ENCODE peak calls at places on chromosome 21, in seven cellular contexts. One of them, this sample, is unnamed. For H3K4me1 and H3K36me3, the result is how much of the 10 kb centered on the place peaks cover.

GRCh38 chr21:17003221-17003620 is 509.6 kb upstream of the CXADR start:
- DNase-seq in heart left ventricle: no peak
- DNase-seq in GM23248: peak
- DNase-seq in H1: no peak
- DNase-seq in CD4-positive, CD25-positive, alpha-beta regulatory T cell: no peak
- DNase-seq in HAP-1: no peak
- DNase-seq in aorta: no peak
- DNase-seq in this sample: no peak

GRCh38 chr21:40901690-40902089 is 54.7 kb upstream of the DSCAM start:
- DNase-seq in heart left ventricle: no peak
- DNase-seq in GM23248: no peak
- DNase-seq in H1: no peak
- DNase-seq in CD4-positive, CD25-positive, alpha-beta regulatory T cell: no peak
- DNase-seq in HAP-1: no peak
- DNase-seq in aorta: no peak
- DNase-seq in this sample: peak

GRCh38 chr21:28126521-28127317 is 866.0 kb downstream of the LTN1 start:
- DNase-seq in heart left ventricle: no peak
- DNase-seq in GM23248: no peak
- DNase-seq in H1: no peak
- DNase-seq in CD4-positive, CD25-positive, alpha-beta regulatory T cell: no peak
- DNase-seq in HAP-1: no peak
- DNase-seq in aorta: no peak
- DNase-seq in this sample: no peak

GRCh38 chr21:41142051-41142795 is 25.7 kb upstream of the BACE2 start:
- DNase-seq in heart left ventricle: no peak
- DNase-seq in GM23248: peak
- DNase-seq in H1: no peak
- DNase-seq in CD4-positive, CD25-positive, alpha-beta regulatory T cell: no peak
- DNase-seq in HAP-1: no peak
- DNase-seq in aorta: no peak
- DNase-seq in this sample: peak

GRCh38 chr21:40658237-40658636 is 188.7 kb downstream of the DSCAM start:
- DNase-seq in heart left ventricle: no peak
- DNase-seq in GM23248: no peak
- DNase-seq in H1: no peak
- DNase-seq in CD4-positive, CD25-positive, alpha-beta regulatory T cell: no peak
- DNase-seq in HAP-1: no peak
- DNase-seq in aorta: no peak
- DNase-seq in this sample: no peak

GRCh38 chr21:17045214-17045835 is 467.5 kb upstream of the CXADR start:
- DNase-seq in heart left ventricle: no peak
- DNase-seq in GM23248: peak
- DNase-seq in H1: no peak
- DNase-seq in CD4-positive, CD25-positive, alpha-beta regulatory T cell: no peak
- DNase-seq in HAP-1: no peak
- DNase-seq in aorta: no peak
- DNase-seq in this sample: no peak

GRCh38 chr21:39348040-39348354 is 891 bp downstream of the HMGN1 start:
- DNase-seq in heart left ventricle: no peak
- DNase-seq in GM23248: no peak
- DNase-seq in H1: no peak
- DNase-seq in CD4-positive, CD25-positive, alpha-beta regulatory T cell: no peak
- DNase-seq in HAP-1: no peak
- DNase-seq in aorta: no peak
- DNase-seq in this sample: no peak

GRCh38 chr21:25408666-25409065 is 198.6 kb downstream of the MRPL39 start:
- DNase-seq in heart left ventricle: no peak
- DNase-seq in GM23248: no peak
- DNase-seq in H1: no peak
- DNase-seq in CD4-positive, CD25-positive, alpha-beta regulatory T cell: no peak
- DNase-seq in HAP-1: no peak
- DNase-seq in aorta: no peak
- DNase-seq in this sample: no peak

GRCh38 chr21:27519357-27519756 is 552.5 kb upstream of the ADAMTS5 start:
- DNase-seq in heart left ventricle: no peak
- DNase-seq in GM23248: peak
- DNase-seq in H1: no peak
- DNase-seq in CD4-positive, CD25-positive, alpha-beta regulatory T cell: no peak
- DNase-seq in HAP-1: no peak
- DNase-seq in aorta: no peak
- DNase-seq in this sample: no peak

GRCh38 chr21:14569026-14569425 is 22.9 kb upstream of the SAMSN1 start:
- DNase-seq in heart left ventricle: no peak
- DNase-seq in GM23248: no peak
- DNase-seq in H1: no peak
- DNase-seq in CD4-positive, CD25-positive, alpha-beta regulatory T cell: no peak
- DNase-seq in HAP-1: no peak
- DNase-seq in aorta: no peak
- DNase-seq in this sample: no peak

GRCh38 chr21:41168391-41169257 is 664 bp downstream of the BACE2 start:
- DNase-seq in heart left ventricle: peak
- DNase-seq in GM23248: peak
- DNase-seq in H1: no peak
- DNase-seq in CD4-positive, CD25-positive, alpha-beta regulatory T cell: peak
- DNase-seq in HAP-1: no peak
- DNase-seq in aorta: peak
- DNase-seq in this sample: peak

GRCh38 chr21:37675202-37675801 is 241.0 kb downstream of the KCNJ6 start:
- DNase-seq in heart left ventricle: peak
- DNase-seq in GM23248: peak
- DNase-seq in H1: peak
- DNase-seq in CD4-positive, CD25-positive, alpha-beta regulatory T cell: peak
- DNase-seq in HAP-1: peak
- DNase-seq in aorta: peak
- DNase-seq in this sample: peak

GRCh38 chr21:38810034-38810825 is 4.5 kb downstream of the ETS2 start:
- DNase-seq in heart left ventricle: no peak
- DNase-seq in GM23248: no peak
- DNase-seq in H1: no peak
- DNase-seq in CD4-positive, CD25-positive, alpha-beta regulatory T cell: no peak
- DNase-seq in HAP-1: no peak
- DNase-seq in aorta: no peak
- DNase-seq in this sample: no peak

GRCh38 chr21:29343517-29343916 is 44.8 kb downstream of the BACH1 start:
- DNase-seq in heart left ventricle: no peak
- DNase-seq in GM23248: peak
- DNase-seq in H1: no peak
- DNase-seq in CD4-positive, CD25-positive, alpha-beta regulatory T cell: no peak
- DNase-seq in HAP-1: no peak
- DNase-seq in aorta: no peak
- DNase-seq in this sample: no peak

GRCh38 chr21:15604424-15604823 is 125.4 kb upstream of the USP25 start:
- DNase-seq in heart left ventricle: no peak
- DNase-seq in GM23248: peak
- DNase-seq in H1: no peak
- DNase-seq in CD4-positive, CD25-positive, alpha-beta regulatory T cell: no peak
- DNase-seq in HAP-1: peak
- DNase-seq in aorta: no peak
- DNase-seq in this sample: no peak

GRCh38 chr21:23281917-23282316 is 2283.7 kb downstream of the NCAM2 start:
- DNase-seq in heart left ventricle: no peak
- DNase-seq in GM23248: no peak
- DNase-seq in H1: no peak
- DNase-seq in CD4-positive, CD25-positive, alpha-beta regulatory T cell: no peak
- DNase-seq in HAP-1: no peak
- DNase-seq in aorta: no peak
- DNase-seq in this sample: no peak

GRCh38 chr21:38326899-38327298 is 70.1 kb downstream of the KCNJ15 start:
- DNase-seq in heart left ventricle: no peak
- DNase-seq in GM23248: no peak
- DNase-seq in H1: no peak
- DNase-seq in CD4-positive, CD25-positive, alpha-beta regulatory T cell: no peak
- DNase-seq in HAP-1: no peak
- DNase-seq in aorta: no peak
- DNase-seq in this sample: no peak

GRCh38 chr21:29175408-29176147 is 45.1 kb downstream of the MAP3K7CL start:
- DNase-seq in heart left ventricle: no peak
- DNase-seq in GM23248: peak
- DNase-seq in H1: no peak
- DNase-seq in CD4-positive, CD25-positive, alpha-beta regulatory T cell: no peak
- DNase-seq in HAP-1: no peak
- DNase-seq in aorta: no peak
- DNase-seq in this sample: no peak

GRCh38 chr21:27476696-27477095 is 509.8 kb upstream of the ADAMTS5 start:
- DNase-seq in heart left ventricle: no peak
- DNase-seq in GM23248: peak
- DNase-seq in H1: no peak
- DNase-seq in CD4-positive, CD25-positive, alpha-beta regulatory T cell: no peak
- DNase-seq in HAP-1: no peak
- DNase-seq in aorta: no peak
- DNase-seq in this sample: no peak

GRCh38 chr21:34881421-34881820 is 167.7 kb downstream of the RUNX1 start:
- DNase-seq in heart left ventricle: no peak
- DNase-seq in GM23248: peak
- DNase-seq in H1: no peak
- DNase-seq in CD4-positive, CD25-positive, alpha-beta regulatory T cell: no peak
- DNase-seq in HAP-1: no peak
- DNase-seq in aorta: no peak
- DNase-seq in this sample: no peak

GRCh38 chr21:26961704-26962103 is 5.2 kb downstream of the ADAMTS5 start:
- DNase-seq in heart left ventricle: no peak
- DNase-seq in GM23248: peak
- DNase-seq in H1: no peak
- DNase-seq in CD4-positive, CD25-positive, alpha-beta regulatory T cell: no peak
- DNase-seq in HAP-1: peak
- DNase-seq in aorta: no peak
- DNase-seq in this sample: no peak

GRCh38 chr21:39040494-39041110 is 142.6 kb downstream of the PSMG1 start:
- DNase-seq in heart left ventricle: no peak
- DNase-seq in GM23248: no peak
- DNase-seq in H1: no peak
- DNase-seq in CD4-positive, CD25-positive, alpha-beta regulatory T cell: peak
- DNase-seq in HAP-1: no peak
- DNase-seq in aorta: peak
- DNase-seq in this sample: no peak

GRCh38 chr21:28142692-28143091 is 850.0 kb downstream of the LTN1 start:
- DNase-seq in heart left ventricle: no peak
- DNase-seq in GM23248: peak
- DNase-seq in H1: no peak
- DNase-seq in CD4-positive, CD25-positive, alpha-beta regulatory T cell: no peak
- DNase-seq in HAP-1: no peak
- DNase-seq in aorta: no peak
- DNase-seq in this sample: no peak

GRCh38 chr21:33480481-33481103 is 818 bp upstream of the TMEM50B start:
- DNase-seq in heart left ventricle: no peak
- DNase-seq in GM23248: no peak
- DNase-seq in H1: no peak
- DNase-seq in CD4-positive, CD25-positive, alpha-beta regulatory T cell: no peak
- DNase-seq in HAP-1: no peak
- DNase-seq in aorta: no peak
- DNase-seq in this sample: no peak
- H3K4me1 ChIP-seq in heart left ventricle: under half
- H3K4me1 ChIP-seq in GM23248: under half
- H3K4me1 ChIP-seq in H1: under half
- H3K4me1 ChIP-seq in CD4-positive, CD25-positive, alpha-beta regulatory T cell: under half
- H3K4me1 ChIP-seq in HAP-1: under half
- H3K4me1 ChIP-seq in aorta: under half
- H3K4me1 ChIP-seq in this sample: under half

DNA sequence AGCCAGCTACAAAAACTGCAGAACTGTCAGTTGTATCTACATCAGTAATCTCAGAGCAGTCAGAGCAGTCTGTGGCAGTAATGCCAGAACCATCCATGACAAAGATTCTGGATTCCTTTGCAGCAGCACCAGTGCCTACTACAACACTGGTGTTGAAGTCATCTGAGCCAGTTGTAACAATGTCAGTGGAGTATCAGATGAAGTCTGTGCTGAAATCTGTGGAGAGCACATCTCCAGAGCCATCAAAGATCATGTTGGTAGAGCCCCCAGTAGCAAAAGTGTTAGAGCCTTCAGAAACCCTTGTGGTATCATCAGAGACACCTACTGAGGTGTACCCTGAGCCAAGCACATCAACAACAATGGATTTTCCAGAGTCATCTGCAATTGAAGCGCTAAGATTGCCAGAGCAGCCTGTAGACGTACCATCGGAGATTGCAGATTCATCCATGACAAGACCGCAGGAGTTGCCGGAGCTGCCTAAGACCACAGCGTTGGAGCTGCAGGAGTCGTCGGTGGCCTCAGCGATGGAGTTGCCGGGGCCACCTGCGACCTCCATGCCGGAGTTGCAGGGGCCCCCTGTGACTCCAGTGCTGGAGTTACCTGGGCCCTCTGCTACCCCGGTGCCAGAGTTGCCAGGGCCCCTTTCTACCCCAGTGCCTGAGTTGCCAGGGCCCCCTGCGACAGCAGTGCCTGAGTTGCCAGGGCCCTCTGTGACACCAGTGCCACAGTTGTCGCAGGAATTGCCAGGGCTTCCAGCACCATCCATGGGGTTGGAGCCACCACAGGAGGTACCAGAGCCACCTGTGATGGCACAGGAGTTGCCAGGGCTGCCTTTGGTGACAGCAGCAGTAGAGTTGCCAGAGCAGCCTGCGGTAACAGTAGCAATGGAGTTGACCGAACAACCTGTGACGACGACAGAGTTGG is 7.3 kb downstream of the SON start:
- DNase-seq in heart left ventricle: no peak
- DNase-seq in GM23248: no peak
- DNase-seq in H1: no peak
- DNase-seq in CD4-positive, CD25-positive, alpha-beta regulatory T cell: no peak
- DNase-seq in HAP-1: no peak
- DNase-seq in aorta: no peak
- DNase-seq in this sample: no peak
- H3K36me3 ChIP-seq in heart left ventricle: half or more
- H3K36me3 ChIP-seq in GM23248: half or more
- H3K36me3 ChIP-seq in H1: under half
- H3K36me3 ChIP-seq in CD4-positive, CD25-positive, alpha-beta regulatory T cell: half or more
- H3K36me3 ChIP-seq in HAP-1: half or more
- H3K36me3 ChIP-seq in aorta: under half
- H3K36me3 ChIP-seq in this sample: half or more

DNA sequence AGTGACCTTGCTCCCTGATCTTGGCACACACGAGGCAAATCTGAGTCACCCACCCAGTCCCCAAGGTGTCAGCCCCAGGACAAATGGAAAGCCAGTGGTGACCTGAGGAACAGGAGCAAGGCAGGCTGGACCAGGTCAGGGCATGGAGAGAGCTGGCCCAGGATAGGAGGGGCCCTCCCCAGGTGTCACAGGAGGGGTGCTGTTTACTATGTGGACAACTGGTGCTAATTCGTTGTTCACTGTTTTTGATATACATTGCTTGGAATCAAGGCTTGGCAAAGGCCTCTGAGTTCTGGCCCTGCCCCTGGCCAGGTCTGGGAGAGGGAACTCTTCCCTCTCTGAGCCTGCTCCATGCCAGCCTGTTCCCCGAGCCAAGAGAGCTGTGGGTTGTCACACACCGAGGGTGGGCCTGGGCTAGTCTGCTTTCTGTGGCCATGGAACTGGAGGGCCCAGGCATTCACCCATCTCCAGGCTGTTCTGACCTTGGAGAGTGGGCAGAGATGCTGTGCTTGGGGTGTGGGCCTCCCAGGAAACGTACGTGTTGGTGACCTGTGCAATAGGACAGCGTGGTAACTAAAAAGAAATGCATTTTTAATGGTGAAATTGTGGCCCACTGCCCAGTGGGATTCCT is 41.8 kb downstream of the CRYAA start:
- DNase-seq in heart left ventricle: no peak
- DNase-seq in GM23248: no peak
- DNase-seq in H1: no peak
- DNase-seq in CD4-positive, CD25-positive, alpha-beta regulatory T cell: no peak
- DNase-seq in HAP-1: no peak
- DNase-seq in aorta: peak
- DNase-seq in this sample: no peak
- H3K4me3 ChIP-seq in heart left ventricle: no peak
- H3K4me3 ChIP-seq in GM23248: no peak
- H3K4me3 ChIP-seq in H1: no peak
- H3K4me3 ChIP-seq in CD4-positive, CD25-positive, alpha-beta regulatory T cell: no peak
- H3K4me3 ChIP-seq in HAP-1: no peak
- H3K4me3 ChIP-seq in aorta: no peak
- H3K4me3 ChIP-seq in this sample: no peak

GRCh38 chr21:42258150-42258884 is 39.4 kb downstream of the ABCG1 start:
- DNase-seq in heart left ventricle: peak
- DNase-seq in GM23248: peak
- DNase-seq in H1: peak
- DNase-seq in CD4-positive, CD25-positive, alpha-beta regulatory T cell: peak
- DNase-seq in HAP-1: peak
- DNase-seq in aorta: peak
- DNase-seq in this sample: peak
- H3K4me1 ChIP-seq in heart left ventricle: under half
- H3K4me1 ChIP-seq in GM23248: under half
- H3K4me1 ChIP-seq in H1: under half
- H3K4me1 ChIP-seq in CD4-positive, CD25-positive, alpha-beta regulatory T cell: under half
- H3K4me1 ChIP-seq in HAP-1: under half
- H3K4me1 ChIP-seq in aorta: under half
- H3K4me1 ChIP-seq in this sample: under half

This sample was measured in heart right ventricle.